ENCODE peak calls at places on chromosomes 16 and 17, in four cellular contexts. J is K562, X is HEK293T, D is HepG2. M is an unnamed sample.

GRCh38 chr16:59558679-59559078 is 824.6 kb upstream of the GOT2 start:
- DNase-seq in J (no peak), X (no peak), D (no peak), M (no peak)

GRCh38 chr17:48644159-48644558 is 18.0 kb upstream of the HOXB9 start:
- DNase-seq in J (no peak), X (no peak), D (no peak), M (no peak)

GRCh38 chr16:66511615-66512500 is 38.1 kb downstream of the TK2 start:
- DNase-seq in J (peak), X (no peak), D (no peak), M (no peak)

GRCh38 chr17:44108440-44109311 is 14.8 kb downstream of the HDAC5 start:
- DNase-seq in J (peak), X (no peak), D (peak), M (no peak)

GRCh38 chr17:78798695-78799559 is 16.9 kb upstream of the CYTH1 start:
- DNase-seq in J (peak), X (no peak), D (peak), M (no peak)

GRCh38 chr16:81606039-81606438 is 161.4 kb downstream of the CMIP start:
- DNase-seq in J (no peak), X (no peak), D (no peak), M (no peak)

GRCh38 chr16:50627419-50627818 is 53.7 kb downstream of the SNX20 start:
- DNase-seq in J (peak), X (no peak), D (no peak), M (no peak)

GRCh38 chr16:22628994-22629393 is 118.3 kb downstream of the NPIPB5 start:
- DNase-seq in J (no peak), X (no peak), D (no peak), M (no peak)

GRCh38 chr16:62035115-62036092 is 834 bp downstream of the CDH8 start:
- DNase-seq in J (no peak), X (peak), D (no peak), M (no peak)

GRCh38 chr16:47386201-47386718 is 74.6 kb downstream of the ITFG1 start:
- DNase-seq in J (no peak), X (no peak), D (no peak), M (no peak)

GRCh38 chr16:67163903-67164558 is 514 bp upstream of the HSF4 start:
- DNase-seq in J (no peak), X (no peak), D (no peak), M (no peak)

GRCh38 chr16:31329671-31330552 is 25.1 kb upstream of the ITGAX start:
- DNase-seq in J (no peak), X (no peak), D (no peak), M (no peak)

GRCh38 chr16:307691-308312 is 24.8 kb downstream of the PDIA2 start:
- DNase-seq in J (no peak), X (no peak), D (no peak), M (no peak)
- TF ChIP-seq FOXM1 in J (no peak), X (no peak), D (no peak), M (no peak)

GRCh38 chr16:54938351-54939346 is 8.0 kb downstream of the IRX5 start:
- DNase-seq in J (no peak), X (no peak), D (no peak), M (no peak)

GRCh38 chr16:54936979-54937672 is 6.5 kb downstream of the IRX5 start:
- DNase-seq in J (no peak), X (no peak), D (no peak), M (no peak)

GRCh38 chr16:54937673-54938350 is 7.1 kb downstream of the IRX5 start:
- DNase-seq in J (no peak), X (no peak), D (no peak), M (no peak)

GRCh38 chr16:54940279-54940604 is 9.6 kb downstream of the IRX5 start:
- DNase-seq in J (no peak), X (no peak), D (no peak), M (no peak)

DNA sequence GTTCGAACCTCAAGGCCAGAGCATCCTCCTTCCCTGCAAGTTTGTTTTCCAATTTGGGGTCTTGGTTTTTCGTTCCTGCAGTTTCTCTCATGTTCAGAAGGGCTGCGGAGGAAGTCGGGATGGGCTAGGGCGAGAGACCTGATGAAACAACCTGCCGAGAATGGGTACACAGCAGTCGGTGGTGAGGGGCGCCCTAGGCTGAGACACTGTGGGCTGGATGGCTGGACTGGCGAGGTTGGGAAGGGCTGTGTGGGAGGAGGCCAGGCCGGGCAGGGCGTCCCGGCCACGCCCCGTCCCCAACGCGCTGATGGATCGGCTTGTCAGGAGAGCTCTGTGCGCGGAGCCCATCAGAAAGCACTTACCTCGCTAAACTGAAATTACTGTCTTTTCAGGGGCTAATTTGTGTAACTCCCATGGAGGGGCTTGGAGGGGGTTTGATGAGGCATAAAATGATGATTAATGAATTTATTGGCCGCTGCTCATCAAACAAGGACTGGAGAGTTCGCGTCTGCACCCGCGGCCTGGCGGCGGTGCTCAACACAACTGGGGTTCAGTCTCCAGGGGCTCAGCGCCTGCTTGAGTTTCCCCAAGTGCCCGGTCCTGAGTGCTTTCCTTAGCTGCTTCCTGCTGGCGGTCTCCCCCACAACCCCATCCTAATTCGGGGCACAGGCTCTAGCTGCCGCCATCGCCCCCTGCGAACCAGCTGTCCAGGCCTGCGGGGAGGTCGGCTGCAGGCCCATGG is 9.0 kb downstream of the IRX5 start:
- DNase-seq in J (peak), X (no peak), D (no peak), M (no peak)
- TF ChIP-seq FOXM1 in J (no peak), X (no peak), D (no peak), M (no peak)

DNA sequence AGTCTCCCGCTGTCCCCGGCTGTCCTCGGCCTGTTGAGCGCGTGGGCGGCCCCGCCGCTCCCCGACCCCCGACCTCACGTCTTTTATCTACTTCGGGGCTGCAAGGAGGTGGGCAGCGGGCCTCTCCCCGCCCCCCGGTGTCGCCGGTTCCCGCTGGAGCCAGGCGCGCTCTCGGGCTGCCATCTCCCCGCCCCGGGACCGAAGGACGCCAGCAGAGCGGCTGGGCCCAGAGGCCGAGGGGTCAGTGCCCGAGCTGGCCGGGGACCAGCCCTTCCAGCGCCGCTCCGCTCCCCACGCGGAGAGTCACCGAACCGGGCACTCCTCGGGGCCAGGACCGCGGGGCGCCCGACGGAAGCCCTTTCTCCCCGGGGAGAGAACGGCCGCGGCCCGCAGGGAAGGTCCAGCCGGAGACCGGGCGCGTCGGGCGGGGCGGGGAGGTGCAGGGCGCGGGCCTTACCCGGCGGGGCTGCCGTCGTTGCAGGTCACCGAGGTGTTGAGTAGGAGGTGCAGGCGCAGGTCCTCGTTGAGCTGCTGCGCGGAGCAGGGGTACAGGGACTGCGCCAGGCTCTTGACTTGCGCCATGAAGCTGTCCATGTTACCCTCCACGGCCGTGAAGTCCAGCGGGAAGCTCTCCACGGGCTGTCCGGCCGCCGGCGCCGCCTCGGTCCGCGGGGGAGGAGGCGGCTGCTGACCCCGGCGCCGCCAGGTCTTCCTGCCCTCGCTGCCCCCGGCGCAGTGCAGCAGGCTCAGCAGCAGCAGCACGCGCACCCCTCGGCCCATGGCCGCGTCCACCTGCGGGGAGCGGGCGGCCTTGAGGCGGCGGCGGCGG is 643 bp downstream of the NOTUM start:
- DNase-seq in J (peak), X (no peak), D (no peak), M (no peak)
- TF ChIP-seq FOXM1 in J (no peak), X (no peak), D (no peak), M (no peak)

DNA sequence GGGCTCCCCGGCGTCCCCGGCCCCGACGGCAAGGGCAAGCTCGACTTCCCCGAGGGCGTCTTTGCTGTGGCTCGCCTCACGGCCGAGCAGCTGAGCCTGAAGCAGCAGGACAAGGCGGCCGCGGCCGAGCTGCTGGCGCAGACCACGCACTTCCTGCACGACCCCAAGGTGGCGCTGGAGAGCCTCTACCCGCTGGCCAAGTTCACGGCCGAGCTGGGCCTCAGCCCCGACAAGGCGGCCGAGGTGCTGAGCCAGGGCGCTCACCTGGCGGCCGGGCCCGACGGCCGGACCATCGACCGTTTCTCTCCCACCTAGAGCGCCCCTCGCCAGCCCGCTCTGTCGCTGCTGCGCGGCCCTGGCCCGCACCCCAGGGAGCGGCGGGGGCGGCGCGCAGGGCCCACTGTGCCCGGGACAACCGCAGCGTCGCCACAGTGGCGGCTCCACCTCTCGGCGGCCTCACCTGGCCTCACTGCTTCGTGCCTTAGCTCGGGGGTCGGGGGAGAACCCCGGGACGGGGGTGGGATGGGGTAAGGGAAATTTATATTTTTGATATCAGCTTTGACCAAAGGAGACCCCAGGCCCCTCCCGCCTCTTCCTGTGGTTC is 3.7 kb downstream of the HIC1 start:
- DNase-seq in J (no peak), X (peak), D (no peak), M (no peak)
- TF ChIP-seq FOXM1 in J (no peak), X (no peak), D (no peak), M (no peak)

GRCh38 chr17:73347355-73347754 is 35.6 kb upstream of the CDC42EP4 start:
- DNase-seq in J (no peak), X (no peak), D (no peak), M (no peak)
- TF ChIP-seq FOXM1 in J (no peak), X (no peak), D (no peak), M (no peak)

GRCh38 chr16:89315791-89316581 is 98.5 kb downstream of the ZNF778 start:
- DNase-seq in J (peak), X (no peak), D (peak), M (peak)
- TF ChIP-seq FOXM1 in J (no peak), X (no peak), D (no peak), M (no peak)

GRCh38 chr17:4536742-4537411 is 18.3 kb downstream of the MYBBP1A start:
- DNase-seq in J (no peak), X (no peak), D (no peak), M (no peak)

GRCh38 chr17:4536259-4536741 is 18.9 kb downstream of the MYBBP1A start:
- DNase-seq in J (peak), X (no peak), D (no peak), M (no peak)

GRCh38 chr17:4539025-4539424 is 16.2 kb downstream of the MYBBP1A start:
- DNase-seq in J (no peak), X (no peak), D (no peak), M (no peak)

GRCh38 chr17:4538236-4539002 is 16.8 kb downstream of the MYBBP1A start:
- DNase-seq in J (no peak), X (no peak), D (no peak), M (no peak)

DNA sequence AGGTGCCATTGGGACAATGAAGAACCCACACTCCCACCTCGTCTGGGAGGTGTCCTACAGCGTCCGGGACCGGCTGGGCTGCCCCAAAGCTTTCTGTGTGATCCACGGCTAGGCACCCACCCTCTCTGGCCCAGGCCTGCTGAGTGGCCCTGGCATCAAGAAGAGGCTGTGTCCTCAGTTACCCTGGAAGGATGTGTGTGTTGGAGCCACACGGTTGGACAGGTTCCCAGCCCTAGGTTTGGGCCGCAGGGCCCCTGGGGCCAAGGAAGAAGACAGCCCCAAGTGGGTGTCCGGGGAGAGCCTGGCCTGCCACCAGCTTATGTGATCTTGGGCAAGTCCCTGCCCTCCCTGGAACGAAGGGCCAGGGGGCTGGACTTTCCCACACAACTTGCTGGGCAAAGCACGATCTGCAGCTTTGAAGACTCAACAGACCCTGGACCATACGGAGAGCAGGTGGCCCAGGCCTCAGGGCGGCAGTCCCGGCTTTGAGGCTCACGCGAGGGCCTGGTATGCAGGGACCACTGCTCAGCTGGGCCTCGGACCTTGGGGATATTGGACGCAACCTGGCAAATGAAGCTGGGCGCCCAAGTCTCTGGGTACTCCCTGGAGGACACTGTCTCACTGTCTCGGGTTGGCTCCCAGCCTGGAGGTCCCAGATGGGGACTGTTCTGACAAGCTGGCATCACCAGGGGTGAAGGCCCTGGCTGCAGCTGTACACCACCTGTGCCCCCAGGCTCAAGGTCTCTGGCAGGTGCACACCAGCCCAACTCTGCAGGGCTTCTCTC is 17.5 kb downstream of the MYBBP1A start:
- DNase-seq in J (no peak), X (no peak), D (no peak), M (no peak)
- TF ChIP-seq FOXM1 in J (no peak), X (no peak), D (no peak), M (no peak)

DNA sequence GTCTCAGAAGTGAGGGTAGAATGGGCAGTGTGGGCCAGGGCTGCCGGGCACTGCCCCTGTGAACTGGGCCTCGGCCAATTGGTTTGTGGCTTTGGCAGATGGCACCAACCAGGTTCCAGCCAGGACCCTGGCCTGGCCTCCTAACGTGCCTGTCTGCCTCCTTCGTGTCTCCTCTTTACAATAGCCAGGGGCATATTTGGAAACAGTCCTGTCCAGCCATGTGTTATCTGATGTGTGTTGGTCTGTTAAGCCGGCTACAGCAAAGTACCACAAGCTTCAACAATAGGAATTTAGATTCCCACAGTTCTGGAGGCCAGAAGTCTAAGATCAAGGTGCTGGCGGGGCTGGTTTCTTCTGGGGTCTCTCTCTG is 14.6 kb downstream of the CRISPLD2 start:
- DNase-seq in J (no peak), X (no peak), D (no peak), M (no peak)
- TF ChIP-seq FOXM1 in J (no peak), X (no peak), D (no peak), M (no peak)

DNA sequence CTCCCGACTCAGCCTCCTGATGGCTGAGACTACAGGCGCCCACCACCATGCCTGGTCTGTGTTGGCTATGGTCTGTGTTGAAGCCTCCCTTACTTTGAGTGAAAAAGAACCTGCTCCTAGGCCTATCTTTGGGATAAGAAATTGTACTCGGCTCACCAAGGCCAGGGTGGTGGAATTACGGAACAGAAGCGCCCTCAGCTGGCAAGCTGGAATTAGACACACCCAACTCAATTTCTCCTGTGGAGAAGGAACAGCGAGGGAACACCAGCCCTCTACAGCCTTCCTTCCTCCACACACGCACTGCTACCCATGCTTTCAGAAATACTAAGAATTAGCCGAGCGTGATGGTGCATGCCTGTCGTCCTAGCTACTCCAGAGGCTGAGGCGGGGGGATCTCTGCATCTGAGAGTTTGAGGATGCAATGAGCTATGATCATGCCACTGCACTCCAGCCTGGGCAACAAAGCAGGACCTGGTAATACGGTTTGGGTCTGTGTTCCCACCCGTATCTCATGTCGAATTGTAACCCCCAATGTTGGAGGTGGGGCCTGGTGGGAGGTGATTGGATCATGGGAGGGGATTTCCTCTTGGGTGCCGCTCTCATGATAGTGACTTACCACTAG is 40.1 kb upstream of the RBBP6 start:
- DNase-seq in J (peak), X (peak), D (peak), M (no peak)
- TF ChIP-seq FOXM1 in J (no peak), X (no peak), D (no peak), M (no peak)

DNA sequence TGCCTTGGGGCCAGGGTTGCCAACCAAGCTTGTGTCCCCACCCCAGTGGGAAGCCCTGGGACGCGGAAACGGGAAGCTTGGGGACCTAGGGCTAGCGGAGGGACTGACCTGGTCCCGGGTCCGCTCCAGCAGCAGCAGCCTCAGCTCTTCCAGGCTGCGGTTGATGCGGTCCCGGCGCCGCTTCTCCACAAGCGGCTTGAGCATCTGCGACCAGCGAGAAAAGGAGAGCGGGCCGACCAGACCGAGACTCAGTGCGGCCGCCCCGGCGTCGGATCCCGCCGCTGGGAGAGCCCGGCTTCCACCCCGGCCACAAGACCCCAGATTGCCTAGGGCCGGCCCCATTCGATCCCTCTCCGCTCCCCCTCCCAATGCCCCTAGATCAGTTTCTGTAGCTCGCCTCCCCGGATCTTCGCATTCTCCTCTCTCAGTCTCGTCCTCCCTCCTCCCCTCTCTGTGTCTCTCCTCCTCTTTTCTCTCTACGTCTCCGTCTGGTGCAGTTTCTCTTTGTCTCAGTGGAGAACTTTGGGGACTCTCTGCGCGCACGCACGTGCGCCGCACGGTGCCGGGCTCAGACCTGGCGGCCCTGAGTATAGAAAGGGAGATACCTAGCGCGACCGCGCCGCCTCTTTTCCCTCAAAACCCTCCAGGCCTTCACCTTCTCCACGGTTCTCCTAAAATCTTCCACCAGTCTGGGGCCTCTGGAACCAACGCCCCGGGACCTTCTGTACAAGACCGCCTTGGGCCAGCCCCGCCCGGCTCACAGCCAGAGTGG is 797 bp downstream of the HES7 start:
- DNase-seq in J (peak), X (no peak), D (no peak), M (no peak)
- TF ChIP-seq FOXM1 in J (no peak), X (no peak), D (no peak), M (no peak)